ENCODE peak calls at places on chromosomes 4 and X, in five cellular contexts. One of them, this sample, is unnamed.

GRCh38 chr4:7415927-7416686 is 18.6 kb downstream of the PSAPL1 start:
- DNase-seq in neural progenitor cell: no peak
- DNase-seq in AG09319: no peak
- DNase-seq in choroid plexus epithelial cell: no peak
- DNase-seq in OCI-LY7: no peak
- DNase-seq in this sample: peak; percentile 69

GRCh38 chr4:147157860-147158701 is 212.4 kb upstream of the TTC29 start:
- DNase-seq in neural progenitor cell: peak; percentile 78
- DNase-seq in AG09319: no peak
- DNase-seq in choroid plexus epithelial cell: peak; percentile 56
- DNase-seq in OCI-LY7: no peak
- DNase-seq in this sample: peak; percentile 86

GRCh38 chr4:11367371-11367770 is 61.3 kb downstream of the HS3ST1 start:
- DNase-seq in neural progenitor cell: peak; percentile 57
- DNase-seq in AG09319: no peak
- DNase-seq in choroid plexus epithelial cell: peak; percentile 86
- DNase-seq in OCI-LY7: no peak
- DNase-seq in this sample: no peak

GRCh38 chrX:17876135-17876534 is 15.0 kb upstream of the RAI2 start:
- DNase-seq in neural progenitor cell: peak; percentile 15
- DNase-seq in AG09319: no peak
- DNase-seq in choroid plexus epithelial cell: no peak
- DNase-seq in OCI-LY7: no peak
- DNase-seq in this sample: no peak

GRCh38 chr4:1855334-1856070 is 454 bp downstream of the LETM1 start:
- DNase-seq in neural progenitor cell: peak; percentile 45
- DNase-seq in AG09319: no peak
- DNase-seq in choroid plexus epithelial cell: no peak
- DNase-seq in OCI-LY7: peak; percentile 30
- DNase-seq in this sample: no peak

GRCh38 chr4:5198586-5198985 is 147.3 kb downstream of the STK32B start:
- DNase-seq in neural progenitor cell: peak; percentile 20
- DNase-seq in AG09319: no peak
- DNase-seq in choroid plexus epithelial cell: no peak
- DNase-seq in OCI-LY7: no peak
- DNase-seq in this sample: no peak

GRCh38 chrX:154734101-154734781 is 16.6 kb downstream of the GAB3 start:
- DNase-seq in neural progenitor cell: no peak
- DNase-seq in AG09319: no peak
- DNase-seq in choroid plexus epithelial cell: peak; percentile 85
- DNase-seq in OCI-LY7: no peak
- DNase-seq in this sample: no peak

GRCh38 chrX:137428251-137428661 is 137.7 kb upstream of the ZIC3 start:
- DNase-seq in neural progenitor cell: peak; percentile 39
- DNase-seq in AG09319: no peak
- DNase-seq in choroid plexus epithelial cell: peak; percentile 2
- DNase-seq in OCI-LY7: no peak
- DNase-seq in this sample: no peak

GRCh38 chr4:16857425-16857824 is 41.0 kb downstream of the LDB2 start:
- DNase-seq in neural progenitor cell: no peak
- DNase-seq in AG09319: no peak
- DNase-seq in choroid plexus epithelial cell: no peak
- DNase-seq in OCI-LY7: no peak
- DNase-seq in this sample: no peak

GRCh38 chr4:139018971-139019758 is 3.6 kb downstream of the NOCT start:
- DNase-seq in neural progenitor cell: no peak
- DNase-seq in AG09319: peak; percentile 69
- DNase-seq in choroid plexus epithelial cell: peak; percentile 41
- DNase-seq in OCI-LY7: no peak
- DNase-seq in this sample: no peak

GRCh38 chrX:30913556-30913955 is 24.5 kb upstream of the TAB3 start:
- DNase-seq in neural progenitor cell: no peak
- DNase-seq in AG09319: no peak
- DNase-seq in choroid plexus epithelial cell: no peak
- DNase-seq in OCI-LY7: no peak
- DNase-seq in this sample: no peak
- TF ChIP-seq CTCF in neural progenitor cell: no peak
- TF ChIP-seq CTCF in AG09319: no peak
- TF ChIP-seq CTCF in choroid plexus epithelial cell: no peak
- TF ChIP-seq CTCF in OCI-LY7: no peak
- TF ChIP-seq CTCF in this sample: no peak

DNA sequence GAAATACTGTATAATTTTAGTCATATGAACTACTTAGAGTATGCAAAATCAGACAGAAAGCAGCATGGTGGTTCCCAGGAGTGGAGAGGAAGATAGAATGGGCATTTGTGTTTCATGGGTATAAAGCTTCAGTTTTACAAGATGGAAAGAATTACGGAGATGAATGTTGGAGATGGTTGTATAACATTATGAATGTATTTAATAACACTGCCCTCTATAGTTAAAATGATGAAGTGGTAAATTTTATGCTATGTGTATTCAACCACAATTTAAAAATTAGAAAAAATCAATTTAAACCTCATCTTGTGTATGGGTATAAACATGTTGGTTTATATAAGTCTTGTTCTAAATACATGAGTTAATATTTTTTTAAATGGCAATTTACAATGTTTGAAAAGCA is 521.1 kb downstream of the FSTL5 start:
- DNase-seq in neural progenitor cell: no peak
- DNase-seq in AG09319: no peak
- DNase-seq in choroid plexus epithelial cell: peak; percentile 33
- DNase-seq in OCI-LY7: no peak
- DNase-seq in this sample: no peak
- TF ChIP-seq CTCF in neural progenitor cell: peak; percentile 15
- TF ChIP-seq CTCF in AG09319: no peak
- TF ChIP-seq CTCF in choroid plexus epithelial cell: peak; percentile 38
- TF ChIP-seq CTCF in OCI-LY7: peak; percentile 62
- TF ChIP-seq CTCF in this sample: peak; percentile 55

DNA sequence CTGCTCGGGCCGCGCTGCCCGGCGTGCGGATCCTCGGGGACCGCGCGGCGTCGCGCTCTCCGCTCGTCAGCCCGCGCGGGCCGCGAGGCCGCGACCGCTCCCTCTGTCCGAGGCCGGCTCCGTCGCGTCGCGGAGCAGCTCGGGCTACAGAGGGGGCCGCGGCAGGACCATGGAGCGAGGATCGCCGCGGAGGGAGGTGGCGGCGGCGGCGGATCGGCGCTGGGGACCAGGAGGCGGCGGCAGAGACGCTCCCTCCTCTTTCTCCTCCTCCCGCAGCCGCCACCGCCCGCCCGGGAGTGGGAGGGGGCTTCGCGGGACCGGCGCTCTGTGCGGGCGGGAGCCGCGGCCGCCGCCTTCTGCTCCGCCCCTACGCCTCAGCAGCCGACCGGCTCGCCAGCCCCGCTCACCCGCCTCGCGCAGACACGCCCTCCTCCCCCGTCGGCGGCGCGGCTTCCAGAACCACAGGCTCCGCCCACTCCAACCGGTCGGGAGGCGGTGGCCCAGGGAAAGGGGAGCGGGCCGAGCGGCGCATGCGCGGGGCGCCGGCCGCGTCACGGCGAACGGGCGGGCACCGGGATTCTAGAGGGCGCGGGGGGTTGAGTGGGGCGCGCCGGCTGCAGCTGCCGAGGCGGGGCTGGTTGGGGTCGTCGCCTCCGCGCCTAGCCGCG is at the start of gene CASK:
- DNase-seq in neural progenitor cell: peak; percentile 96
- DNase-seq in AG09319: peak; percentile 82
- DNase-seq in choroid plexus epithelial cell: peak; percentile 92
- DNase-seq in OCI-LY7: peak; percentile 90
- DNase-seq in this sample: peak; percentile 98
- TF ChIP-seq CTCF in neural progenitor cell: no peak
- TF ChIP-seq CTCF in AG09319: no peak
- TF ChIP-seq CTCF in choroid plexus epithelial cell: no peak
- TF ChIP-seq CTCF in OCI-LY7: no peak
- TF ChIP-seq CTCF in this sample: no peak

DNA sequence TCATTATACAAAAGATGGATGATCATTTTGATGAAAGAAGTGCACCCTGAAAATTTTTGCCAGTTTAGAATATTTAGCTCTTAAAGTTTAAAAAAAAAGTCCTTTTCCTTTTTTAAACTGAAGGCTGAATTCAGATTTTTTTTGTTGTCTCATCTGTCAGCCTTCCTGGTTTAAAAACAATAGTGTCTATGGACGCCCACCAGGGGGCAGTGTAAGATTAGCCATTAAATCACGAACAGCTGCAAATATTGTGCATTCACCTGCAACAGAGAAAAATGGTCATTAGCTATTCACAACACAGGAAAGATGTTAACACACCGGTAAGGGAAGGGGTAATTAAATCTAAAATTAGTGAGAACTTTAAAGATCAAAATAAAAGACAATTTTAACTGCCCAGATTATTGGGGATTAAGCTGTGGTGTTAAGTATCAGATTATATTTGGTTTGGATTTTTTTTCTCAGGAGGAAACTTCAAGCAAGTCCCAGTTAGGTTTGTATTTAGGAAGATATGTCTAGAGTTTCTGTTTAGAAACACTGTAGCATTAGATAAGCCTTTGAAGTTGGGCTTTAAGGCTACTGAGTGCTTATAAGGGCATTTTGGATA is 4.4 kb upstream of the CXorf38 start:
- DNase-seq in neural progenitor cell: peak; percentile 82
- DNase-seq in AG09319: peak; percentile 34
- DNase-seq in choroid plexus epithelial cell: peak; percentile 77
- DNase-seq in OCI-LY7: peak; percentile 73
- DNase-seq in this sample: no peak
- TF ChIP-seq CTCF in neural progenitor cell: peak; percentile 95
- TF ChIP-seq CTCF in AG09319: peak; percentile 66
- TF ChIP-seq CTCF in choroid plexus epithelial cell: peak; percentile 57
- TF ChIP-seq CTCF in OCI-LY7: peak; percentile 86
- TF ChIP-seq CTCF in this sample: peak; percentile 84

DNA sequence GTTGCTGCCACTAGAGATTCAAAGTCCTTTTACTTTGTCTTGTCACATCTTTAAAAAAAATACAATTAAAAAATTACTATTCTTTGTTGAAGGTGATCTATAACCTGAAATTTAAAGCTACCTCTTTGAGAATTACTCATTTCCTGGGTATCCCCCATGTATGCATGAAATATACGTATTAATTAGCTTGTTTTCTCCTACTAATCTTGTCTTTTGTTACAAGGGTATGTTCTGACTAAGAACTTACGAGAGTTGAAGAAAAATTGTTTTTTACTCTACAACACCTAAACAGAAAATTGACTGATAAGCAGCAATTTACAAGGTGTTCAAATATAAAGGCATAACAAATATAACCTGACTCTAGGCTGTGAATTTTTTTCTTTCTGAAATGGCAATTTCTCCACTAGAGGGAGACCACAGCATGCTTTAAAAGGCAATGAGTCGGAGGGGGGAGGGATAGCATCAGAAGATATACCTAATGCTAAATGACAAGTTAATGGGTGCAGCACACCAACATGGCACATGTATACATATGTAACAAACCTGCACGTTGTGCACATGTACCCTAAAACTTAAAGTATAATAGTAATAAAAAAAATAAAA is 249.6 kb downstream of the OPHN1 start:
- DNase-seq in neural progenitor cell: peak; percentile 30
- DNase-seq in AG09319: no peak
- DNase-seq in choroid plexus epithelial cell: peak; percentile 56
- DNase-seq in OCI-LY7: no peak
- DNase-seq in this sample: no peak
- TF ChIP-seq CTCF in neural progenitor cell: peak; percentile 54
- TF ChIP-seq CTCF in AG09319: peak; percentile 60
- TF ChIP-seq CTCF in choroid plexus epithelial cell: peak; percentile 60
- TF ChIP-seq CTCF in OCI-LY7: peak; percentile 56
- TF ChIP-seq CTCF in this sample: peak; percentile 60

DNA sequence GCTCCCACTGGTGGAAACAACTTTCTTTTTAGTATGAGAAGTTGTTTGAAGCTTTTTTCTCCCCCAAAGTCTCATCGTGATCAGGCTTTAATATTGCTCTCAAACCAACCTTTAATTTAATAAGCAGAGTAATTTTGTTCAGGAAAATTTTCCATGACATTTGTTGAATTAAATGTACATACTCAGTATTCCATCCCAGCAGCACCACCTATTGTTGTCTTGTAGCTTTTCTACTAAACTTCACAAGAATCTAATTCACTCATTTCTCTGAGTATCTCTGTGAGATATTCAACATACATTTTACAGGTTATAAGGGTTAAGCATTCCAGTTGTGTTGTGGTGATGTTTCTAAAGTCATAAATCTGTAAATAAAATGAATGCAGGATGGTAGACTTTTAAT is 218.3 kb upstream of the HAND2 start:
- DNase-seq in neural progenitor cell: no peak
- DNase-seq in AG09319: no peak
- DNase-seq in choroid plexus epithelial cell: peak; percentile 13
- DNase-seq in OCI-LY7: no peak
- DNase-seq in this sample: no peak
- TF ChIP-seq CTCF in neural progenitor cell: no peak
- TF ChIP-seq CTCF in AG09319: no peak
- TF ChIP-seq CTCF in choroid plexus epithelial cell: no peak
- TF ChIP-seq CTCF in OCI-LY7: no peak
- TF ChIP-seq CTCF in this sample: no peak

GRCh38 chr4:56757270-56757746 is 64.2 kb downstream of the SPINK2 start:
- DNase-seq in neural progenitor cell: no peak
- DNase-seq in AG09319: no peak
- DNase-seq in choroid plexus epithelial cell: peak; percentile 45
- DNase-seq in OCI-LY7: peak; percentile 84
- DNase-seq in this sample: no peak
- TF ChIP-seq CTCF in neural progenitor cell: no peak
- TF ChIP-seq CTCF in AG09319: no peak
- TF ChIP-seq CTCF in choroid plexus epithelial cell: no peak
- TF ChIP-seq CTCF in OCI-LY7: peak; percentile 60
- TF ChIP-seq CTCF in this sample: no peak

GRCh38 chrX:139933904-139934303 is 1.1 kb upstream of the ATP11C start:
- DNase-seq in neural progenitor cell: no peak
- DNase-seq in AG09319: no peak
- DNase-seq in choroid plexus epithelial cell: no peak
- DNase-seq in OCI-LY7: no peak
- DNase-seq in this sample: no peak
- TF ChIP-seq CTCF in neural progenitor cell: no peak
- TF ChIP-seq CTCF in AG09319: no peak
- TF ChIP-seq CTCF in choroid plexus epithelial cell: no peak
- TF ChIP-seq CTCF in OCI-LY7: no peak
- TF ChIP-seq CTCF in this sample: no peak

GRCh38 chr4:185538806-185539205 is 3.5 kb upstream of the PDLIM3 start:
- DNase-seq in neural progenitor cell: no peak
- DNase-seq in AG09319: no peak
- DNase-seq in choroid plexus epithelial cell: no peak
- DNase-seq in OCI-LY7: no peak
- DNase-seq in this sample: no peak

GRCh38 chr4:185540487-185541125 is 5.3 kb upstream of the PDLIM3 start:
- DNase-seq in neural progenitor cell: no peak
- DNase-seq in AG09319: no peak
- DNase-seq in choroid plexus epithelial cell: no peak
- DNase-seq in OCI-LY7: no peak
- DNase-seq in this sample: no peak

GRCh38 chr4:185542626-185543336 is 7.5 kb upstream of the PDLIM3 start:
- DNase-seq in neural progenitor cell: no peak
- DNase-seq in AG09319: no peak
- DNase-seq in choroid plexus epithelial cell: no peak
- DNase-seq in OCI-LY7: no peak
- DNase-seq in this sample: no peak

GRCh38 chr4:185541251-185541671 is 6.0 kb upstream of the PDLIM3 start:
- DNase-seq in neural progenitor cell: no peak
- DNase-seq in AG09319: no peak
- DNase-seq in choroid plexus epithelial cell: no peak
- DNase-seq in OCI-LY7: no peak
- DNase-seq in this sample: no peak

DNA sequence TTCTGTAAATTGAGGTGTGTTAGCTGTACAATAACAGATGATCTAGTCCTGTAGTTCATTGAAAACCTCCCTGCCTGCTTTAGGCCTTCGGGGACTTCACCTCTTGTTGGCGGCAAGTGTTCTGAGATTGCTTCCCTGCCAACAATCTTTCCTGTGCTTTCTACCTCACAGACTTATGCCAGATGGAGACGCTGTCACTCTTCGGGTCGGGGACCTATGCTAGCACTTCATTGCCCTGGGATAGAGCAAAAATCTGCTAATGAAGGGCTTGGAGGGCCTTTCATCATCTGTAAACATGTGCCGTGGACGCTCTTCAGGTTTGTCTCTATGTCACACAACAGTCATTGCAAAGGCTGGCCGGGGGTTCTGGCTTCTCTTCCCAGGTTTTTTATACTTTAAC is 4.7 kb upstream of the PDLIM3 start:
- DNase-seq in neural progenitor cell: no peak
- DNase-seq in AG09319: no peak
- DNase-seq in choroid plexus epithelial cell: no peak
- DNase-seq in OCI-LY7: no peak
- DNase-seq in this sample: no peak
- TF ChIP-seq CTCF in neural progenitor cell: no peak
- TF ChIP-seq CTCF in AG09319: no peak
- TF ChIP-seq CTCF in choroid plexus epithelial cell: no peak
- TF ChIP-seq CTCF in OCI-LY7: no peak
- TF ChIP-seq CTCF in this sample: no peak

This sample was measured in osteocyte.